ENCODE peak calls at places on chromosomes 6 and 20, in five cellular contexts. K, Z, V, G and N are unnamed samples.

GRCh38 chr6:26249709-26249958 is 115.4 kb upstream of the BTN3A2 start:
- DNase-seq in K (peak), Z (peak), V (no peak), G (no peak), N (peak)

GRCh38 chr20:14401479-14402138 is 64.2 kb upstream of the FLRT3 start:
- DNase-seq in K (no peak), Z (no peak), V (no peak), G (no peak), N (no peak)

GRCh38 chr6:19465240-19465639 is 371.9 kb upstream of the ID4 start:
- DNase-seq in K (no peak), Z (no peak), V (no peak), G (peak), N (no peak)

GRCh38 chr6:7414811-7415210 is 25.2 kb downstream of the RIOK1 start:
- DNase-seq in K (no peak), Z (no peak), V (peak), G (peak), N (no peak)

GRCh38 chr20:4802023-4802422 is 80.3 kb downstream of the PRND start:
- DNase-seq in K (no peak), Z (no peak), V (no peak), G (no peak), N (no peak)

GRCh38 chr6:143724876-143725275 is 47.1 kb downstream of the PHACTR2 start:
- DNase-seq in K (no peak), Z (no peak), V (no peak), G (no peak), N (no peak)

GRCh38 chr6:31652925-31653724 is 664 bp upstream of the BAG6 start:
- DNase-seq in K (peak), Z (no peak), V (no peak), G (no peak), N (no peak)

GRCh38 chr6:357261-357790 is 34.2 kb upstream of the IRF4 start:
- DNase-seq in K (no peak), Z (no peak), V (no peak), G (no peak), N (no peak)

GRCh38 chr20:25277941-25278521 is 30.1 kb downstream of the PYGB start:
- DNase-seq in K (no peak), Z (no peak), V (no peak), G (no peak), N (no peak)

GRCh38 chr20:48405909-48406308 is 421.9 kb downstream of the PREX1 start:
- DNase-seq in K (no peak), Z (no peak), V (no peak), G (no peak), N (no peak)

GRCh38 chr6:135212935-135213334 is 31.8 kb downstream of the MYB start:
- DNase-seq in K (no peak), Z (peak), V (peak), G (peak), N (no peak)

GRCh38 chr20:49549806-49550551 is 18.0 kb downstream of the PTGIS start:
- DNase-seq in K (peak), Z (no peak), V (no peak), G (no peak), N (no peak)

GRCh38 chr20:40706977-40707582 is 18.0 kb upstream of the MAFB start:
- DNase-seq in K (no peak), Z (no peak), V (no peak), G (peak), N (no peak)

GRCh38 chr20:3843490-3843889 is 3.1 kb upstream of the MAVS start:
- DNase-seq in K (no peak), Z (peak), V (peak), G (peak), N (no peak)

GRCh38 chr6:31663961-31664789 is 622 bp downstream of the GPANK1 start:
- DNase-seq in K (peak), Z (peak), V (peak), G (peak), N (peak)

GRCh38 chr20:62359491-62360121 is 7.5 kb downstream of the LAMA5 start:
- DNase-seq in K (no peak), Z (peak), V (peak), G (peak), N (peak)

GRCh38 chr6:42740725-42741124 is 5.2 kb downstream of the TBCC start:
- DNase-seq in K (no peak), Z (no peak), V (no peak), G (no peak), N (no peak)

GRCh38 chr20:53829706-53830521 is 236.3 kb upstream of the ZNF217 start:
- DNase-seq in K (peak), Z (peak), V (peak), G (peak), N (peak)

GRCh38 chr6:100775667-100776066 is 105.5 kb downstream of the ASCC3 start:
- DNase-seq in K (no peak), Z (no peak), V (no peak), G (peak), N (peak)

GRCh38 chr6:33860006-33860405 is 56.2 kb upstream of the MLN start:
- DNase-seq in K (no peak), Z (no peak), V (no peak), G (no peak), N (no peak)

GRCh38 chr20:53834044-53834442 is 236.4 kb downstream of the BCAS1 start:
- DNase-seq in K (no peak), Z (peak), V (no peak), G (peak), N (no peak)

GRCh38 chr6:19554356-19555225 is 282.6 kb upstream of the ID4 start:
- DNase-seq in K (no peak), Z (no peak), V (no peak), G (no peak), N (no peak)

GRCh38 chr20:37534401-37535157 is 6.9 kb upstream of the BLCAP start:
- DNase-seq in K (peak), Z (peak), V (peak), G (peak), N (peak)

GRCh38 chr6:7479801-7480266 is 61.6 kb upstream of the DSP start:
- DNase-seq in K (no peak), Z (no peak), V (no peak), G (peak), N (peak)

GRCh38 chr20:40628877-40629276 is 60.2 kb downstream of the MAFB start:
- DNase-seq in K (no peak), Z (peak), V (no peak), G (no peak), N (no peak)

GRCh38 chr6:44263357-44264100 is 1.8 kb downstream of the NFKBIE start:
- DNase-seq in K (peak), Z (no peak), V (peak), G (no peak), N (peak)

GRCh38 chr6:129248976-129249375 is 366.0 kb downstream of the LAMA2 start:
- DNase-seq in K (no peak), Z (no peak), V (no peak), G (no peak), N (no peak)

GRCh38 chr6:37239511-37239910 is 18.1 kb upstream of the TBC1D22B start:
- DNase-seq in K (no peak), Z (no peak), V (no peak), G (no peak), N (no peak)

GRCh38 chr6:37237789-37238188 is 19.8 kb upstream of the TBC1D22B start:
- DNase-seq in K (no peak), Z (no peak), V (no peak), G (no peak), N (no peak)

GRCh38 chr6:37241131-37241530 is 16.4 kb upstream of the TBC1D22B start:
- DNase-seq in K (no peak), Z (no peak), V (no peak), G (no peak), N (no peak)

GRCh38 chr6:37242042-37242428 is 15.5 kb upstream of the TBC1D22B start:
- DNase-seq in K (no peak), Z (no peak), V (no peak), G (no peak), N (no peak)

DNA sequence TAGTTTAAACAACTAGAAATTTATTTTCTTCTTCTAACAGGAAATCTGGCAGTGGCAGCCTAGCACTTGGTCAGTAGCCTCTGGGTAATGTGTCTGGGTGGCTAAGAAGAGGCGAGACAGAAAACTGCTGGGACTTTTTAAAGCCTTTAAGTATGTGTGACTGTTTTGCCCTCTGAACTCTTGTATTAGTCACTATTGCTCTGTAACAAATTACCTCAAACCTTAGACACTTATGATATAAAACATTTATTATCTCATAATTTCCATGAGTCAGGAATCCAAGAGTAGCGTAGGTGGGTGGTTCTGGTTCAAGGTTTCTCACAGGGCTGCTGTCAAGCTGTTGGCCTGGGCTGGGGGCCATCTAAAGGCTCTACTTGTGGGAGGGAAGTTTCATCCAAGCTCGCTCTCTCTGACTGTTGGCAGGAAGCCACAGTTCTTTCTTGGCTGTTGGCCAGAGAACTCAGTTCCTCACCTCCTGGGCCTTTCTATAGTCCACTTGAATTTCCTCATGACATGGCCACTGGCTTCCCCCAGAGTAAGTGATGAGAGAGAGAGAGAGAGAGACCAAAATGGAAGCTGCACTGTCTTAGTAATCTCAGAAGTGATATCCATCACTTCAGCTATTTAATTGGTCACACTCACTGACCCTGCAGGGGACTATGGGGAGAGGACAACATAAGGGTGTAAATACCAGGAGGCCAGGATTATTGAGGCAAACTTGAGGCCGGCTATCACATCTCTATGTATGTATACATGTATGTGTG is 17.4 kb upstream of the TBC1D22B start:
- DNase-seq in K (peak), Z (peak), V (peak), G (peak), N (peak)
- H3K4me3 ChIP-seq in K (no peak), Z (no peak), V (no peak), G (no peak), N (no peak)

DNA sequence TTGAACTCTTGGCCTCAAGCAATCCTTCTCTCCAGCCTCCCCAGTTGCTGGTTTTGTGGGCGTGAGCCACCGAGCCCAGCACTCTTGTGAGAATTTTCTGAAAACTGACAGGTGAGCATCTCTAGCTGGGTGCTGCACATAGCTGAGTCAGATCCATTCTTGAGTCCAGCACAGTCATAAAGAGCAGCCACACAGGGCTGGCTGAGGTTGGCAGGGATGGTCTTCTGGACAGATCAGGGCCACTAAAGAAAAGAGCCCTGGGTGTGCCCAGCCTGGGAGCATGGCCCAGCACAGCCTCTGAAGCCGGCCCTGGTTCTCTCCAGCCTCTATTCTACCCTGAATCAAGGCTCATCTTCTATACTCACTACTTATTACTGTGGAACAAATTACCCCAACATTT is 11.5 kb downstream of the DLGAP4 start:
- DNase-seq in K (no peak), Z (no peak), V (no peak), G (no peak), N (no peak)
- H3K4me3 ChIP-seq in K (no peak), Z (no peak), V (no peak), G (no peak), N (no peak)

DNA sequence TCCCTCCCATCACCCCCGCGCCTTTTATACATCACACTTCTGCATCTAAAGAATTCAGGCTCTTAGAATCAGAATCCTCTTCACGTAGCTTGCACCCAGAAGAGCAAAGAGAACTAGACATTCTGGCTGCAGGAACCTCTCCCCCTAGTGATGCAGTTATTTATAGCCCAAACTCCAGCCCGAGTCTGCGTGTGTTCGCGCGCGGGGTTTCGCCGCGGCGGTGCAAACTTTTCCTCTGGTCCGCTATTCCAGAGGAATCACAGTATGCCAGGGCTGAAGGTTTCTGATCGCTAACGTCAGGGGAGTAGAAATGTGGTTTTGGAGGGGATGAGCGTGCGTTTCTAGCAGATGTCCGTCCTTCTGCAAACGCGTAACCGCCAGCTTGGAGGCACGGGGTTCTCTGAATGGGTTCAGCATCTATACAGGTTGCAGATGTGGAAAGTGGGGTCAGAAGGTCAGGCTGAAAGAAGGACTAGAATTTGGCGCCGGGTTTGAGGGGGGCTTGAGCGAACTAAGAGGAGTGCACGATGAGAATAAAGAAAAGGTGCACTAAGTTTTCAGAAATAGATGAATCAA is 1.9 kb downstream of the EPHA7 start:
- DNase-seq in K (peak), Z (peak), V (peak), G (peak), N (peak)
- H3K4me3 ChIP-seq in K (peak), Z (peak), V (peak), G (peak), N (peak)

GRCh38 chr20:1656844-1657243 is 735 bp downstream of the SIRPG start:
- DNase-seq in K (no peak), Z (no peak), V (no peak), G (no peak), N (no peak)
- H3K4me3 ChIP-seq in K (no peak), Z (no peak), V (no peak), G (no peak), N (no peak)

GRCh38 chr6:16974387-16974673 is 127.5 kb upstream of the STMND1 start:
- DNase-seq in K (no peak), Z (no peak), V (no peak), G (no peak), N (no peak)

GRCh38 chr6:16978686-16979085 is 123.2 kb upstream of the STMND1 start:
- DNase-seq in K (no peak), Z (no peak), V (no peak), G (no peak), N (no peak)

GRCh38 chr6:16974729-16975359 is 127.0 kb upstream of the STMND1 start:
- DNase-seq in K (no peak), Z (no peak), V (no peak), G (no peak), N (no peak)

GRCh38 chr6:16973545-16974386 is 128.1 kb upstream of the STMND1 start:
- DNase-seq in K (no peak), Z (no peak), V (no peak), G (no peak), N (no peak)

DNA sequence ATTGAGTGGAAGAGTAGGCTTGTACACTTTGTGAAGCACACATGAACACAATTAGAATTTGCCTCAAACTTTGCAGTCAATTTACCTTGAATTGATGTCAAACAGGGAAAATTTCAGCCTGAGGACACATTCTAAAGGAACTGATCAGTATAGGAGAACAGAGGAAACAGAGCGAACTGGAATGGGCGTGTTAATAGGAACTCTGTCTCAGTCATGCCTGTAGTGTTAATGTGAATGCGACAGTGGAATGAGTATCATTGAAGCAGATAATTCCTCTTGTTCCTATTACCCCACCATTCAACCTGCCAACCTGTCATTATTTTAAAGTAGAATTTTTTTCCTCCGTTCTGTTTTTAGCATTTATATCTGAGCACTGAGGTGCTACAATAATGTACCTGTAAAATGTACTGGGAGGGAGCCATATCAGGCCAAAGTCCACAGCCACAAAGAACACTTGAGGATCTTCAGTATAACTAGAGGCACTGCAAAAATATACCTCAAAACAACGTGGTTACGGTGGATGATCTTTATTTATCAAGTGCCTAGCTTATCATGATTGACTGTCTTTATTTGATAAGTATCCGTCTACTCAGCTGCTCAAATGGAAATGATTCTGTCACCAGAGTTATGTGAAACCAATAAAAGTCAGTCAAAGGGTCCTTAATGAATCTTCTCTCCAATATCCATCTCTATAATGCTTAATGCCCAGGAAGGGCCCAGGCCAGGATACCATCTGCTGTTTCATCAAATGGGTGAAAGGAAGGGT is 125.2 kb upstream of the STMND1 start:
- DNase-seq in K (no peak), Z (no peak), V (no peak), G (no peak), N (no peak)
- H3K4me3 ChIP-seq in K (no peak), Z (no peak), V (no peak), G (no peak), N (no peak)

GRCh38 chr6:41427642-41428401 is 92.4 kb downstream of the NCR2 start:
- DNase-seq in K (no peak), Z (no peak), V (no peak), G (peak), N (no peak)
- H3K4me3 ChIP-seq in K (no peak), Z (peak), V (peak), G (peak), N (no peak)